ENCODE peak calls at places on chromosome 5, in four cellular contexts. U is AG04450, I is GM12865, Y is fibroblast of pulmonary artery. N is an unnamed sample.

GRCh38 chr5:143946821-143947220 is 134.9 kb downstream of the HMHB1 start:
- DNase-seq in I (no peak), U (no peak), Y (no peak), N (peak; percentile 40)

GRCh38 chr5:159286420-159287035 is 23.4 kb downstream of the UBLCP1 start:
- DNase-seq in U (no peak), Y (peak; percentile 57), I (peak; percentile 35), N (peak; percentile 74)

GRCh38 chr5:139246394-139246793 is 47.1 kb upstream of the MATR3 start:
- DNase-seq in Y (peak; percentile 57), I (peak; percentile 22), U (no peak), N (peak; percentile 46)

GRCh38 chr5:177339107-177339638 is 12.3 kb downstream of the LMAN2 start:
- DNase-seq in I (no peak), Y (no peak), U (no peak), N (no peak)

GRCh38 chr5:101605700-101606099 is 690.4 kb downstream of the SLCO4C1 start:
- DNase-seq in U (no peak), I (no peak), Y (no peak), N (no peak)

GRCh38 chr5:149061341-149061740 is 1.5 kb downstream of the SH3TC2 start:
- DNase-seq in I (no peak), U (no peak), Y (no peak), N (no peak)

GRCh38 chr5:95069948-95070347 is 214.9 kb downstream of the MCTP1 start:
- DNase-seq in Y (no peak), U (no peak), I (no peak), N (peak; percentile 24)

GRCh38 chr5:164296603-164297080 is 791.2 kb downstream of the MAT2B start:
- DNase-seq in U (no peak), I (no peak), Y (peak; percentile 40), N (peak; percentile 17)

GRCh38 chr5:154476343-154477213 is 1.4 kb downstream of the HAND1 start:
- DNase-seq in Y (no peak), U (no peak), I (no peak), N (no peak)

GRCh38 chr5:160774646-160775313 is 77.2 kb downstream of the ATP10B start:
- DNase-seq in I (no peak), Y (no peak), U (no peak), N (no peak)

GRCh38 chr5:10663531-10664183 is 97.4 kb downstream of the DAP start:
- DNase-seq in U (no peak), I (no peak), Y (peak; percentile 38), N (peak; percentile 55)

GRCh38 chr5:83919071-83920041 is 198.7 kb upstream of the HAPLN1 start:
- DNase-seq in Y (peak; percentile 38), U (no peak), I (no peak), N (peak; percentile 39)

GRCh38 chr5:32760091-32760509 is 49.0 kb downstream of the NPR3 start:
- DNase-seq in U (peak; percentile 93), I (no peak), Y (peak; percentile 84), N (peak; percentile 93)

GRCh38 chr5:170393235-170393634 is 4.1 kb upstream of the KCNMB1 start:
- DNase-seq in U (no peak), I (no peak), Y (no peak), N (no peak)
- H3K4me3 ChIP-seq in U (no peak overlapping the region), I (no peak overlapping the region), Y (no peak overlapping the region), N (no peak overlapping the region)

GRCh38 chr5:133756036-133756435 is 143.7 kb upstream of the FSTL4 start:
- DNase-seq in Y (no peak), I (no peak), U (no peak), N (no peak)

GRCh38 chr5:133757396-133757795 is 145.1 kb upstream of the FSTL4 start:
- DNase-seq in Y (no peak), I (no peak), U (no peak), N (no peak)

GRCh38 chr5:133753856-133754255 is 141.5 kb upstream of the FSTL4 start:
- DNase-seq in U (no peak), Y (no peak), I (no peak), N (no peak)

GRCh38 chr5:133756756-133757155 is 144.4 kb upstream of the FSTL4 start:
- DNase-seq in I (no peak), Y (no peak), U (no peak), N (no peak)

GRCh38 chr5:133754575-133755169 is 142.3 kb upstream of the FSTL4 start:
- DNase-seq in U (no peak), Y (peak; percentile 44), I (peak; percentile 51), N (peak; percentile 66)
- TF ChIP-seq CTCF in U (peak; percentile 63), Y (peak; percentile 74), I (peak; percentile 65), N (peak; percentile 87)

DNA sequence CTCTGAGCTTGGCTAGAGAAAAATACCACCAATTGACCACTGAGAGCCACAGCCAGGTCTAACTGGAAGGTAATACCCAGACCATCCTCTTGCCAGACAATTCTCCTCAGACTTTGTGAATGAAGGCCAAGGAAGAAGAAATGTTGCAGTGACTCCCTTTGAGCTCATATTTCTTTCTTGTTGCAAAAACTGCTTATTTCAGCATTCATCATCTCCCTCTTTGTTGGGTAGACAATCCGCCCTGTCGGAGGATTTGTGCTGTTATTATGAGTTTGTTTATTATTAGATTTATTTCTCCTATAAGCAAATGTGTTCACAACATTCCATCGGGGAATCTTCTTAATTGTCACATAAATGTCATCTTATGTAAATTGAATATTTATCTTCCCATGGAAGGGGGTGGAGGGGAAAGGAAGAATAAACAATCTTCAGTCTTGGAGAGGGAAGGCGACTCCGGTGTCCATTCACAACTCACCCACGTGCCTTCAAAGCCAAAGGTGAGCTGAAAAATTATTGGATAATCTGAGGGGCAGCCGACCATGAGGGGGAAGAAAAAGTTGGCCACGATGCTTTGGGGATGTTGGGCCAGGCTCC is 1.8 kb upstream of the JADE2 start:
- DNase-seq in U (no peak), I (no peak), Y (no peak), N (peak; percentile 61)
- H3K4me3 ChIP-seq in U (peak overlapping the region; percentile 73), I (peak overlapping the region; percentile 95), Y (peak overlapping the region; percentile 82), N (peak overlapping the region; percentile 86)

DNA sequence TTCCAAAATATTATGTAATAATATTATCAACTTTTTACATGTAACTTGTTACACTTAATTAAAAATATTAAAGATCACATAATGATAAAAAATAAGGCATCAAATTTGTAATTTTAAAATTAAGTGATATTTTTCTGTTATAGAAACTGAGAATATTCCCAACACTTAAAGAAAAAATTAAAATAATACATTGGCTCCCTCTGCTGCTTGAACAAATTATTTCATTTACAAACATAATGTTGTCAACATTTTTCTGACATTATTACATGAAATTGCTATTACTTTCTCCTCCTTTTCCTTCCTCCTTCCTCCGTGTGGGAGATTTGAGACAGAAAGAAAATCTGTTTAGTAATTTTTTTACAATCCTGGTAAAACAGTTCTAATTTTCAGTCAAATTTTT is 42.3 kb downstream of the RNF180 start:
- DNase-seq in U (no peak), Y (peak; percentile 49), I (no peak), N (peak; percentile 41)
- TF ChIP-seq CTCF in U (peak; percentile 23), Y (peak; percentile 23), I (no peak), N (peak; percentile 36)

DNA sequence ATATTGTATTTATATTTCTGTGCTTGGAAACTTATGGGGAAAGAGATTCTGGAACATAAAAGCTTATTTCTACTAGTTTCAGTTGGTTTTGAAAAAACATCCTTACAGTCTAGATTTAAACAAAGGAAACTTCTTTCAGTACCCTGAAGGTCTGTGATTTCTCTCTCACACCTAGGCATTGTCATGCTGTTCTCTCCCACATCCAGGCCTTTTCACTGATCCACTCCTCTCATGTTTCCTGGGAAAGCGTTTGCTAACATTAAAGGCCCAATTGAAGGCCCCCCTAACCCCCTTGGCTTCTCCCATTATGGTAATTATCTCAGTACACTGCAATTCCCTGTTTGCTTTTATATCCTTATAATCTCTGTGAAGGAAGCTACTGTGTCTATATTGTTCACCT is 856 bp upstream of the PCDHGA3 start:
- DNase-seq in U (no peak), I (no peak), Y (no peak), N (no peak)
- H3K4me3 ChIP-seq in U (no peak overlapping the region), I (no peak overlapping the region), Y (no peak overlapping the region), N (no peak overlapping the region)

GRCh38 chr5:18102733-18103132 is 468.5 kb downstream of the TAF11L14 start:
- DNase-seq in I (no peak), Y (no peak), U (no peak), N (no peak)
- TF ChIP-seq CTCF in I (no peak), Y (no peak), U (no peak), N (no peak)

GRCh38 chr5:102628449-102629175 is 126.5 kb upstream of the PAM start:
- DNase-seq in U (no peak), Y (peak; percentile 1), I (no peak), N (peak; percentile 22)
- H3K4me3 ChIP-seq in U (no peak overlapping the region), Y (no peak overlapping the region), I (no peak overlapping the region), N (no peak overlapping the region)

GRCh38 chr5:173629628-173630027 is 13.2 kb upstream of the BOD1 start:
- DNase-seq in I (peak; percentile 46), U (no peak), Y (no peak), N (no peak)
- TF ChIP-seq CTCF in I (peak; percentile 58), U (peak; percentile 27), Y (peak; percentile 30), N (peak; percentile 57)